ENCODE peak calls at places on chromosomes 12 and 14, in four cellular contexts. V is A549, I is K562, K is HepG2. Z is an unnamed sample.

GRCh38 chr14:89359477-89360222 is 57.4 kb downstream of the FOXN3 start:
- DNase-seq in V (no peak), I (no peak), K (no peak), Z (no peak)

GRCh38 chr14:72186461-72187035 is 254.3 kb downstream of the RGS6 start:
- DNase-seq in V (no peak), I (no peak), K (no peak), Z (no peak)

GRCh38 chr12:108576660-108577234 is 14.4 kb downstream of the ISCU start:
- DNase-seq in V (no peak), I (no peak), K (no peak), Z (no peak)

GRCh38 chr12:117970334-117970733 is 1.5 kb upstream of the KSR2 start:
- DNase-seq in V (no peak), I (no peak), K (no peak), Z (no peak)

GRCh38 chr12:98635657-98636323 is 8.8 kb downstream of the IKBIP start:
- DNase-seq in V (peak), I (no peak), K (peak), Z (no peak)

GRCh38 chr12:107759410-107759809 is 1.5 kb downstream of the PRDM4 start:
- DNase-seq in V (peak), I (peak), K (peak), Z (no peak)

GRCh38 chr14:61564623-61565091 is 130.7 kb upstream of the HIF1A start:
- DNase-seq in V (peak), I (peak), K (peak), Z (no peak)

GRCh38 chr14:57275023-57275664 is 6.4 kb downstream of the AP5M1 start:
- DNase-seq in V (no peak), I (no peak), K (no peak), Z (no peak)

GRCh38 chr12:71455028-71455737 is 15.6 kb downstream of the LGR5 start:
- DNase-seq in V (no peak), I (no peak), K (no peak), Z (no peak)

GRCh38 chr14:66473223-66473622 is 12.9 kb upstream of the CCDC196 start:
- DNase-seq in V (no peak), I (no peak), K (no peak), Z (no peak)

GRCh38 chr12:27619308-27619707 is 76.9 kb upstream of the REP15 start:
- DNase-seq in V (peak), I (no peak), K (peak), Z (no peak)

GRCh38 chr12:63325757-63326156 is 174.8 kb upstream of the AVPR1A start:
- DNase-seq in V (no peak), I (no peak), K (no peak), Z (no peak)

GRCh38 chr12:11568762-11569478 is 80.6 kb upstream of the ETV6 start:
- DNase-seq in V (no peak), I (no peak), K (no peak), Z (no peak)

GRCh38 chr14:71423481-71423880 is 508.7 kb upstream of the RGS6 start:
- DNase-seq in V (no peak), I (no peak), K (no peak), Z (no peak)

GRCh38 chr14:55846852-55847471 is 267.0 kb downstream of the KTN1 start:
- DNase-seq in V (no peak), I (no peak), K (no peak), Z (no peak)

GRCh38 chr12:6952121-6952859 is 1.1 kb downstream of the PTPN6 start:
- DNase-seq in V (no peak), I (no peak), K (no peak), Z (no peak)

GRCh38 chr12:27081668-27082091 is 698 bp downstream of the C12orf71 start:
- DNase-seq in V (peak), I (no peak), K (peak), Z (peak)

GRCh38 chr14:80325688-80326087 is 114.4 kb upstream of the DIO2 start:
- DNase-seq in V (no peak), I (no peak), K (no peak), Z (no peak)

GRCh38 chr14:95064256-95064655 is 93.1 kb downstream of the DICER1 start:
- DNase-seq in V (no peak), I (no peak), K (no peak), Z (no peak)

GRCh38 chr14:38578278-38578681 is 322.4 kb upstream of the CLEC14A start:
- DNase-seq in V (no peak), I (no peak), K (no peak), Z (peak)

GRCh38 chr12:28463396-28463795 is 273.1 kb downstream of the CCDC91 start:
- DNase-seq in V (no peak), I (no peak), K (no peak), Z (no peak)

GRCh38 chr12:103397536-103397935 is 98.2 kb downstream of the C12orf42 start:
- DNase-seq in V (no peak), I (no peak), K (no peak), Z (no peak)

GRCh38 chr14:53432378-53432802 is 279.3 kb upstream of the DDHD1 start:
- DNase-seq in V (peak), I (peak), K (peak), Z (peak)

GRCh38 chr12:18752280-18752920 is 14.5 kb downstream of the CAPZA3 start:
- DNase-seq in V (peak), I (peak), K (no peak), Z (peak)

GRCh38 chr14:92903359-92903758 is 19.6 kb upstream of the CHGA start:
- DNase-seq in V (no peak), I (no peak), K (no peak), Z (no peak)

GRCh38 chr12:4210158-4210557 is 63.4 kb upstream of the CCND2 start:
- DNase-seq in V (no peak), I (no peak), K (no peak), Z (no peak)

GRCh38 chr14:101082436-101083384 is 179.2 kb upstream of the RTL1 start:
- DNase-seq in V (no peak), I (no peak), K (no peak), Z (no peak)

GRCh38 chr12:65449400-65449799 is 170.9 kb downstream of the MSRB3 start:
- DNase-seq in V (no peak), I (no peak), K (no peak), Z (no peak)

GRCh38 chr12:38053655-38054464 is 262.7 kb upstream of the ALG10B start:
- DNase-seq in V (peak), I (peak), K (peak), Z (no peak)

GRCh38 chr12:108730337-108731104 is 797 bp downstream of the CORO1C start:
- DNase-seq in V (peak), I (peak), K (peak), Z (peak)

GRCh38 chr14:77849711-77850110 is 49.8 kb downstream of the ADCK1 start:
- DNase-seq in V (no peak), I (no peak), K (no peak), Z (no peak)

GRCh38 chr12:93727195-93727811 is 50.1 kb downstream of the CRADD start:
- DNase-seq in V (no peak), I (no peak), K (no peak), Z (no peak)

GRCh38 chr12:49331360-49332222 is 5.4 kb downstream of the C1QL4 start:
- DNase-seq in V (peak), I (peak), K (peak), Z (peak)

GRCh38 chr14:31027847-31028246 is 1.7 kb upstream of the STRN3 start:
- DNase-seq in V (no peak), I (no peak), K (no peak), Z (no peak)

DNA sequence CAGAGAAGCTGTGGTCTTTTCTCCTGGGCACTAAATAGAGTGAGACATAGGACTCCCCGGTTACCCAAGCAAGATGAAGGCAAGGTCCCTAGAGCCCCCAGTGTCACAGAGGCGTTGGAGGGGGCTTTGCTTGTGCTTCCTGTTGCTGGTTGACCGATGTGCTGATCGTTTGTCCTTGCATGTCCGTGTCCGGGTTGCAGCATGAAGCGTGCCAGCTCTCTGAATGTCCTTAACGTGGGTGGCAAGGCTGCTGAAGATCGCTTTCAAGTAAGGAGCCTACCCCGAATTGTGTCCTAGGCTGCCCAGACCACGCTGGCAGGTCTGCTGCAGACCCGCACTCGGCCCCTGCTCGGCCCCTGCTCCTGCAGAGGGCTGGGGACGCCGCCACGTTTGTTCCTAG is 23.1 kb downstream of the XRCC3 start:
- DNase-seq in V (no peak), I (no peak), K (no peak), Z (no peak)
- TF ChIP-seq ESRRA in V (no peak), I (no peak), K (no peak), Z (no peak)

DNA sequence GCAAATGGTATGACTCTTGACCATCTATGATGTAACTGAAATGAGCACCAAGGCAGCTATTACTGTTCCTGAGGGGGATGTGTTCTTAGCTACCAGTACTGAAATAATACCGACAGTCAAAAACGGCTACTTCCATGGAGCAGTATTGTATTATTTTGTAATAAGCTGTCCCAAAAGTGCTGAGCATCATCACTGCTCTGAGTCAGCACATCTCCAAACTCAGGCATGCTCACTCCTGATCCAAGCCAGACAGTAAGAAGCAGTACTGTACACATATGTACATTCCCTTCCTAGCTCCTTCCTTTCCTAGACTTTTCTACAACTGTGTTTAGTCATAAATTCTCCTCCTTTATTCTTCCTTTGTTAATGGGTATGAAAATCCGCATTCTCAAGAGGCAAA is 8.5 kb downstream of the VTI1B start:
- DNase-seq in V (no peak), I (no peak), K (no peak), Z (no peak)
- TF ChIP-seq MAX in V (no peak), I (no peak), K (no peak), Z (no peak)

GRCh38 chr12:59316938-59317337 is 278.9 kb upstream of the SLC16A7 start:
- DNase-seq in V (no peak), I (no peak), K (no peak), Z (no peak)

GRCh38 chr12:59320112-59320511 is 275.7 kb upstream of the SLC16A7 start:
- DNase-seq in V (no peak), I (no peak), K (no peak), Z (no peak)

GRCh38 chr12:59318940-59319339 is 276.9 kb upstream of the SLC16A7 start:
- DNase-seq in V (no peak), I (no peak), K (no peak), Z (no peak)

GRCh38 chr12:59314209-59314608 is 281.6 kb upstream of the SLC16A7 start:
- DNase-seq in V (no peak), I (no peak), K (no peak), Z (no peak)

DNA sequence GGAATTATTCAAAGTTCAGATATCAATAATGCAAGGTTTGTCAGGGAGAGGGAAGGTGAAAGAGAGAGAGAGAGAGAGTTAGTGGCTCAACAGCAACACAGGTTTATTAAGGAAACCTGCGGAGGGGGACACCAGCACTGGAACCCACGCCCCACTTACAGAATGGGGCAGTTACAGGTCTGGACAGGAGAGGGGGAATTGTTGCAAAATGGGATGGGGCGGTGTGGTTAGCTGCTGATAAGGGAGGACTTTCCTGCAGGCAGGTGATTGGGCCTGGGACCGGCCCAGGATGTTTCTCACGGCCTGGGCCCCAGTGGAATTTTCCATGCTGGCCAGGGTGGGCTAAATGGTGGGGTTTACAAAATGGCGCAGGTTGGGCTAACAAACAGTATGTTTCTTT is 278.2 kb upstream of the SLC16A7 start:
- DNase-seq in V (no peak), I (no peak), K (no peak), Z (peak)
- TF ChIP-seq ESRRA in V (no peak), I (no peak), K (no peak), Z (peak)

GRCh38 chr12:53652366-53652765 is 23.5 kb downstream of the ATP5MC2 start:
- DNase-seq in V (no peak), I (no peak), K (no peak), Z (no peak)

GRCh38 chr12:53657041-53657440 is 18.8 kb downstream of the ATP5MC2 start:
- DNase-seq in V (no peak), I (no peak), K (peak), Z (no peak)

GRCh38 chr12:53653595-53653994 is 22.3 kb downstream of the ATP5MC2 start:
- DNase-seq in V (no peak), I (no peak), K (no peak), Z (no peak)

GRCh38 chr12:53651718-53652117 is 24.2 kb downstream of the ATP5MC2 start:
- DNase-seq in V (no peak), I (no peak), K (no peak), Z (no peak)
- TF ChIP-seq MAX in V (no peak), I (no peak), K (no peak), Z (no peak)

GRCh38 chr14:44742202-44742601 is 219.5 kb downstream of the KLHL28 start:
- DNase-seq in V (no peak), I (no peak), K (no peak), Z (no peak)

GRCh38 chr14:44745371-44745770 is 216.4 kb downstream of the KLHL28 start:
- DNase-seq in V (no peak), I (no peak), K (no peak), Z (no peak)
- TF ChIP-seq ESRRA in V (no peak), I (no peak), K (no peak), Z (no peak)

GRCh38 chr14:51396222-51396815 is 156.3 kb downstream of the TMX1 start:
- DNase-seq in V (peak), I (no peak), K (no peak), Z (no peak)
- TF ChIP-seq MAX in V (peak), I (no peak), K (no peak), Z (no peak)

GRCh38 chr12:57241556-57242310 is 9.3 kb downstream of the STAC3 start:
- DNase-seq in V (no peak), I (no peak), K (no peak), Z (peak)
- TF ChIP-seq ESRRA in V (no peak), I (no peak), K (no peak), Z (no peak)

Z was measured in WTC11.